ENCODE peak calls at places on chromosomes 12 and 14, in nine cellular contexts. One of them, this sample, is unnamed.

GRCh38 chr12:103807561-103808238 is 33.3 kb downstream of the NT5DC3 start:
- DNase-seq in BJ: no peak
- DNase-seq in Caco-2: no peak
- DNase-seq in NB4: no peak
- DNase-seq in astrocyte of the spinal cord: no peak
- DNase-seq in Peyer's patch: no peak
- DNase-seq in GM12865: no peak
- DNase-seq in lower lobe of right lung: no peak
- DNase-seq in pancreas: no peak
- DNase-seq in this sample: no peak

GRCh38 chr14:68792022-68792829 is 641 bp downstream of the ZFP36L1 start:
- DNase-seq in BJ: no peak
- DNase-seq in Caco-2: no peak
- DNase-seq in NB4: no peak
- DNase-seq in astrocyte of the spinal cord: no peak
- DNase-seq in Peyer's patch: peak
- DNase-seq in GM12865: peak
- DNase-seq in lower lobe of right lung: no peak
- DNase-seq in pancreas: no peak
- DNase-seq in this sample: no peak

GRCh38 chr12:32400114-32400672 is 835 bp downstream of the FGD4 start:
- DNase-seq in BJ: no peak
- DNase-seq in Caco-2: peak
- DNase-seq in NB4: no peak
- DNase-seq in astrocyte of the spinal cord: no peak
- DNase-seq in Peyer's patch: no peak
- DNase-seq in GM12865: no peak
- DNase-seq in lower lobe of right lung: no peak
- DNase-seq in pancreas: no peak
- DNase-seq in this sample: no peak

GRCh38 chr12:65740873-65741600 is 83.2 kb upstream of the HMGA2 start:
- DNase-seq in BJ: no peak
- DNase-seq in Caco-2: peak
- DNase-seq in NB4: peak
- DNase-seq in astrocyte of the spinal cord: peak
- DNase-seq in Peyer's patch: no peak
- DNase-seq in GM12865: peak
- DNase-seq in lower lobe of right lung: peak
- DNase-seq in pancreas: peak
- DNase-seq in this sample: peak

GRCh38 chr14:97713023-97713422 is 915.8 kb downstream of the VRK1 start:
- DNase-seq in BJ: no peak
- DNase-seq in Caco-2: no peak
- DNase-seq in NB4: no peak
- DNase-seq in astrocyte of the spinal cord: peak
- DNase-seq in Peyer's patch: no peak
- DNase-seq in GM12865: no peak
- DNase-seq in lower lobe of right lung: no peak
- DNase-seq in pancreas: no peak
- DNase-seq in this sample: no peak

GRCh38 chr12:51922146-51922545 is 14.8 kb downstream of the ACVRL1 start:
- DNase-seq in BJ: no peak
- DNase-seq in Caco-2: no peak
- DNase-seq in NB4: no peak
- DNase-seq in astrocyte of the spinal cord: no peak
- DNase-seq in Peyer's patch: no peak
- DNase-seq in GM12865: no peak
- DNase-seq in lower lobe of right lung: no peak
- DNase-seq in pancreas: no peak
- DNase-seq in this sample: no peak

GRCh38 chr14:106879241-106879640 is 1352.9 kb downstream of the TMEM121 start:
- DNase-seq in BJ: no peak
- DNase-seq in Caco-2: peak
- DNase-seq in NB4: peak
- DNase-seq in astrocyte of the spinal cord: no peak
- DNase-seq in Peyer's patch: peak
- DNase-seq in GM12865: peak
- DNase-seq in lower lobe of right lung: peak
- DNase-seq in pancreas: no peak
- DNase-seq in this sample: no peak

GRCh38 chr12:128644664-128645296 is 179.0 kb downstream of the SLC15A4 start:
- DNase-seq in BJ: no peak
- DNase-seq in Caco-2: peak
- DNase-seq in NB4: peak
- DNase-seq in astrocyte of the spinal cord: no peak
- DNase-seq in Peyer's patch: peak
- DNase-seq in GM12865: peak
- DNase-seq in lower lobe of right lung: no peak
- DNase-seq in pancreas: no peak
- DNase-seq in this sample: peak

GRCh38 chr14:90061849-90062794 is at the start of gene KCNK13:
- DNase-seq in BJ: no peak
- DNase-seq in Caco-2: no peak
- DNase-seq in NB4: peak
- DNase-seq in astrocyte of the spinal cord: no peak
- DNase-seq in Peyer's patch: no peak
- DNase-seq in GM12865: no peak
- DNase-seq in lower lobe of right lung: peak
- DNase-seq in pancreas: peak
- DNase-seq in this sample: no peak

GRCh38 chr12:110846615-110847566 is at the start of gene CCDC63:
- DNase-seq in BJ: no peak
- DNase-seq in Caco-2: peak
- DNase-seq in NB4: peak
- DNase-seq in astrocyte of the spinal cord: peak
- DNase-seq in Peyer's patch: peak
- DNase-seq in GM12865: peak
- DNase-seq in lower lobe of right lung: peak
- DNase-seq in pancreas: peak
- DNase-seq in this sample: no peak

GRCh38 chr14:75979641-75980422 is 2.0 kb downstream of the TGFB3 start:
- DNase-seq in BJ: no peak
- DNase-seq in Caco-2: no peak
- DNase-seq in NB4: no peak
- DNase-seq in astrocyte of the spinal cord: no peak
- DNase-seq in Peyer's patch: no peak
- DNase-seq in GM12865: no peak
- DNase-seq in lower lobe of right lung: no peak
- DNase-seq in pancreas: no peak
- DNase-seq in this sample: no peak

GRCh38 chr14:75800792-75801191 is 139.7 kb downstream of the TTLL5 start:
- DNase-seq in BJ: no peak
- DNase-seq in Caco-2: peak
- DNase-seq in NB4: no peak
- DNase-seq in astrocyte of the spinal cord: no peak
- DNase-seq in Peyer's patch: no peak
- DNase-seq in GM12865: no peak
- DNase-seq in lower lobe of right lung: no peak
- DNase-seq in pancreas: peak
- DNase-seq in this sample: no peak

GRCh38 chr14:27242874-27243273 is 645.0 kb upstream of the NOVA1 start:
- DNase-seq in BJ: no peak
- DNase-seq in Caco-2: no peak
- DNase-seq in NB4: peak
- DNase-seq in astrocyte of the spinal cord: no peak
- DNase-seq in Peyer's patch: no peak
- DNase-seq in GM12865: no peak
- DNase-seq in lower lobe of right lung: no peak
- DNase-seq in pancreas: no peak
- DNase-seq in this sample: no peak

GRCh38 chr12:116508145-116509121 is 50.7 kb upstream of the MAP1LC3B2 start:
- DNase-seq in BJ: no peak
- DNase-seq in Caco-2: peak
- DNase-seq in NB4: peak
- DNase-seq in astrocyte of the spinal cord: no peak
- DNase-seq in Peyer's patch: peak
- DNase-seq in GM12865: no peak
- DNase-seq in lower lobe of right lung: peak
- DNase-seq in pancreas: no peak
- DNase-seq in this sample: no peak

GRCh38 chr12:118290130-118290529 is 82.6 kb downstream of the TAOK3 start:
- DNase-seq in BJ: no peak
- DNase-seq in Caco-2: no peak
- DNase-seq in NB4: no peak
- DNase-seq in astrocyte of the spinal cord: peak
- DNase-seq in Peyer's patch: no peak
- DNase-seq in GM12865: no peak
- DNase-seq in lower lobe of right lung: no peak
- DNase-seq in pancreas: no peak
- DNase-seq in this sample: no peak

GRCh38 chr12:47775100-47775911 is 2.3 kb downstream of the SLC48A1 start:
- DNase-seq in BJ: no peak
- DNase-seq in Caco-2: no peak
- DNase-seq in NB4: peak
- DNase-seq in astrocyte of the spinal cord: no peak
- DNase-seq in Peyer's patch: no peak
- DNase-seq in GM12865: peak
- DNase-seq in lower lobe of right lung: peak
- DNase-seq in pancreas: no peak
- DNase-seq in this sample: no peak

GRCh38 chr14:70052990-70053389 is 135.8 kb downstream of the SLC8A3 start:
- DNase-seq in BJ: no peak
- DNase-seq in Caco-2: peak
- DNase-seq in NB4: peak
- DNase-seq in astrocyte of the spinal cord: peak
- DNase-seq in Peyer's patch: no peak
- DNase-seq in GM12865: peak
- DNase-seq in lower lobe of right lung: no peak
- DNase-seq in pancreas: no peak
- DNase-seq in this sample: no peak

GRCh38 chr14:74551903-74552371 is 58.4 kb downstream of the ISCA2 start:
- DNase-seq in BJ: no peak
- DNase-seq in Caco-2: no peak
- DNase-seq in NB4: no peak
- DNase-seq in astrocyte of the spinal cord: no peak
- DNase-seq in Peyer's patch: no peak
- DNase-seq in GM12865: no peak
- DNase-seq in lower lobe of right lung: no peak
- DNase-seq in pancreas: peak
- DNase-seq in this sample: no peak

DNA sequence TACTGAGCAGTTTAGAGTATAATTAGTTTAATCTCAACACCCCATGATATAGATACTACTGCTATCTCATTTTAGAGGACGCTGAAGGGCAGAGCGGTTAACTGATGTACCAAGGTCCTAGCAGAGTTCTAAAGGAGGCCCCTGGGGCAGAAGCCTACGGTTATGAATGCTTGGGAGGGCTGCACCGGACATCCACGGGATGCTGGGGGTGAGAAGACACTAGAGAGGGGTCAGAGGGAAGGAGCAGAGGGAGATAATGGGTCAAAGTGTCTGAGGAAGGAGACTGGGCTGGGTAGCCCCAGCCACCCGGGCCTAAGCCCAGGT is 1.6 kb upstream of the ACTR6 start:
- DNase-seq in BJ: no peak
- DNase-seq in Caco-2: no peak
- DNase-seq in NB4: no peak
- DNase-seq in astrocyte of the spinal cord: no peak
- DNase-seq in Peyer's patch: no peak
- DNase-seq in GM12865: no peak
- DNase-seq in lower lobe of right lung: no peak
- DNase-seq in pancreas: no peak
- DNase-seq in this sample: no peak
- H3K4me3 ChIP-seq in BJ: peak
- H3K4me3 ChIP-seq in Caco-2: peak
- H3K4me3 ChIP-seq in NB4: peak
- H3K4me3 ChIP-seq in astrocyte of the spinal cord: peak
- H3K4me3 ChIP-seq in Peyer's patch: peak
- H3K4me3 ChIP-seq in GM12865: peak
- H3K4me3 ChIP-seq in lower lobe of right lung: peak
- H3K4me3 ChIP-seq in pancreas: peak
- H3K4me3 ChIP-seq in this sample: peak

GRCh38 chr14:104731249-104731924 is 7.4 kb downstream of the ADSS1 start:
- DNase-seq in BJ: no peak
- DNase-seq in Caco-2: peak
- DNase-seq in NB4: peak
- DNase-seq in astrocyte of the spinal cord: no peak
- DNase-seq in Peyer's patch: no peak
- DNase-seq in GM12865: no peak
- DNase-seq in lower lobe of right lung: no peak
- DNase-seq in pancreas: no peak
- DNase-seq in this sample: no peak
- TF ChIP-seq CTCF in BJ: peak
- TF ChIP-seq CTCF in Caco-2: peak
- TF ChIP-seq CTCF in NB4: peak
- TF ChIP-seq CTCF in astrocyte of the spinal cord: peak
- TF ChIP-seq CTCF in Peyer's patch: no peak
- TF ChIP-seq CTCF in GM12865: peak
- TF ChIP-seq CTCF in lower lobe of right lung: peak
- TF ChIP-seq CTCF in pancreas: no peak
- TF ChIP-seq CTCF in this sample: peak

GRCh38 chr12:6336859-6337744 is 4.8 kb downstream of the TNFRSF1A start:
- DNase-seq in BJ: no peak
- DNase-seq in Caco-2: no peak
- DNase-seq in NB4: peak
- DNase-seq in astrocyte of the spinal cord: no peak
- DNase-seq in Peyer's patch: peak
- DNase-seq in GM12865: peak
- DNase-seq in lower lobe of right lung: no peak
- DNase-seq in pancreas: peak
- DNase-seq in this sample: no peak

GRCh38 chr12:6337958-6338406 is 3.9 kb downstream of the TNFRSF1A start:
- DNase-seq in BJ: no peak
- DNase-seq in Caco-2: no peak
- DNase-seq in NB4: peak
- DNase-seq in astrocyte of the spinal cord: no peak
- DNase-seq in Peyer's patch: no peak
- DNase-seq in GM12865: no peak
- DNase-seq in lower lobe of right lung: no peak
- DNase-seq in pancreas: no peak
- DNase-seq in this sample: no peak

GRCh38 chr12:6340745-6341438 is 984 bp downstream of the TNFRSF1A start:
- DNase-seq in BJ: no peak
- DNase-seq in Caco-2: no peak
- DNase-seq in NB4: peak
- DNase-seq in astrocyte of the spinal cord: no peak
- DNase-seq in Peyer's patch: no peak
- DNase-seq in GM12865: no peak
- DNase-seq in lower lobe of right lung: no peak
- DNase-seq in pancreas: no peak
- DNase-seq in this sample: no peak

GRCh38 chr12:6341439-6342139 is at the start of gene TNFRSF1A:
- DNase-seq in BJ: no peak
- DNase-seq in Caco-2: peak
- DNase-seq in NB4: peak
- DNase-seq in astrocyte of the spinal cord: peak
- DNase-seq in Peyer's patch: peak
- DNase-seq in GM12865: peak
- DNase-seq in lower lobe of right lung: peak
- DNase-seq in pancreas: peak
- DNase-seq in this sample: no peak

GRCh38 chr12:6338955-6339761 is 2.7 kb downstream of the TNFRSF1A start:
- DNase-seq in BJ: no peak
- DNase-seq in Caco-2: no peak
- DNase-seq in NB4: no peak
- DNase-seq in astrocyte of the spinal cord: no peak
- DNase-seq in Peyer's patch: no peak
- DNase-seq in GM12865: no peak
- DNase-seq in lower lobe of right lung: no peak
- DNase-seq in pancreas: no peak
- DNase-seq in this sample: no peak
- H3K4me3 ChIP-seq in BJ: peak
- H3K4me3 ChIP-seq in Caco-2: no peak
- H3K4me3 ChIP-seq in NB4: peak
- H3K4me3 ChIP-seq in astrocyte of the spinal cord: peak
- H3K4me3 ChIP-seq in Peyer's patch: peak
- H3K4me3 ChIP-seq in GM12865: no peak
- H3K4me3 ChIP-seq in lower lobe of right lung: peak
- H3K4me3 ChIP-seq in pancreas: no peak
- H3K4me3 ChIP-seq in this sample: no peak

GRCh38 chr12:57552306-57552651 is 2.4 kb downstream of the KIF5A start:
- DNase-seq in BJ: no peak
- DNase-seq in Caco-2: no peak
- DNase-seq in NB4: no peak
- DNase-seq in astrocyte of the spinal cord: no peak
- DNase-seq in Peyer's patch: no peak
- DNase-seq in GM12865: no peak
- DNase-seq in lower lobe of right lung: no peak
- DNase-seq in pancreas: no peak
- DNase-seq in this sample: no peak
- TF ChIP-seq CTCF in BJ: no peak
- TF ChIP-seq CTCF in Caco-2: no peak
- TF ChIP-seq CTCF in NB4: no peak
- TF ChIP-seq CTCF in astrocyte of the spinal cord: no peak
- TF ChIP-seq CTCF in Peyer's patch: no peak
- TF ChIP-seq CTCF in GM12865: no peak
- TF ChIP-seq CTCF in lower lobe of right lung: no peak
- TF ChIP-seq CTCF in pancreas: no peak
- TF ChIP-seq CTCF in this sample: no peak

This sample was measured in GM12864.